ENCODE peak calls at places on chromosomes 2 and 18, in four cellular contexts. One of them, this sample, is unnamed.

GRCh38 chr2:17227856-17228255 is 290.4 kb downstream of the RAD51AP2 start:
- DNase-seq in mucosa of gallbladder: no peak
- DNase-seq in cardiac fibroblast: no peak
- DNase-seq in NCI-H1092 treated with DMSO at 0.1 percent for 48 hours: no peak
- DNase-seq in this sample: no peak

GRCh38 chr2:32553829-32554432 is 73.9 kb upstream of the TTC27 start:
- DNase-seq in mucosa of gallbladder: no peak
- DNase-seq in cardiac fibroblast: peak; percentile 74
- DNase-seq in NCI-H1092 treated with DMSO at 0.1 percent for 48 hours: peak; percentile 28
- DNase-seq in this sample: no peak

GRCh38 chr2:183125659-183126341 is 1.6 kb downstream of the NUP35 start:
- DNase-seq in mucosa of gallbladder: no peak
- DNase-seq in cardiac fibroblast: no peak
- DNase-seq in NCI-H1092 treated with DMSO at 0.1 percent for 48 hours: no peak
- DNase-seq in this sample: no peak

GRCh38 chr18:32906506-32907214 is 133.8 kb upstream of the KLHL14 start:
- DNase-seq in mucosa of gallbladder: no peak
- DNase-seq in cardiac fibroblast: no peak
- DNase-seq in NCI-H1092 treated with DMSO at 0.1 percent for 48 hours: no peak
- DNase-seq in this sample: no peak

GRCh38 chr18:48026216-48026615 is 95.8 kb upstream of the SMAD2 start:
- DNase-seq in mucosa of gallbladder: no peak
- DNase-seq in cardiac fibroblast: no peak
- DNase-seq in NCI-H1092 treated with DMSO at 0.1 percent for 48 hours: no peak
- DNase-seq in this sample: no peak

GRCh38 chr18:52422985-52423601 is 83.1 kb downstream of the DCC start:
- DNase-seq in mucosa of gallbladder: no peak
- DNase-seq in cardiac fibroblast: no peak
- DNase-seq in NCI-H1092 treated with DMSO at 0.1 percent for 48 hours: peak; percentile 71
- DNase-seq in this sample: peak; percentile 22

GRCh38 chr2:69770193-69770702 is 28.3 kb downstream of the ANXA4 start:
- DNase-seq in mucosa of gallbladder: peak; percentile 45
- DNase-seq in cardiac fibroblast: peak; percentile 70
- DNase-seq in NCI-H1092 treated with DMSO at 0.1 percent for 48 hours: no peak
- DNase-seq in this sample: no peak

GRCh38 chr2:41414486-41415230 is 633.2 kb upstream of the PKDCC start:
- DNase-seq in mucosa of gallbladder: no peak
- DNase-seq in cardiac fibroblast: peak; percentile 74
- DNase-seq in NCI-H1092 treated with DMSO at 0.1 percent for 48 hours: peak; percentile 44
- DNase-seq in this sample: peak; percentile 42

GRCh38 chr2:11410101-11410500 is 55.9 kb downstream of the E2F6 start:
- DNase-seq in mucosa of gallbladder: no peak
- DNase-seq in cardiac fibroblast: no peak
- DNase-seq in NCI-H1092 treated with DMSO at 0.1 percent for 48 hours: no peak
- DNase-seq in this sample: no peak

GRCh38 chr18:56645415-56646016 is 5.6 kb upstream of the WDR7 start:
- DNase-seq in mucosa of gallbladder: no peak
- DNase-seq in cardiac fibroblast: no peak
- DNase-seq in NCI-H1092 treated with DMSO at 0.1 percent for 48 hours: peak; percentile 35
- DNase-seq in this sample: peak; percentile 15

GRCh38 chr2:223084873-223085272 is 32.9 kb downstream of the KCNE4 start:
- DNase-seq in mucosa of gallbladder: no peak
- DNase-seq in cardiac fibroblast: no peak
- DNase-seq in NCI-H1092 treated with DMSO at 0.1 percent for 48 hours: peak; percentile 11
- DNase-seq in this sample: no peak

GRCh38 chr2:44956841-44957240 is 15.3 kb downstream of the SIX3 start:
- DNase-seq in mucosa of gallbladder: no peak
- DNase-seq in cardiac fibroblast: no peak
- DNase-seq in NCI-H1092 treated with DMSO at 0.1 percent for 48 hours: no peak
- DNase-seq in this sample: no peak

GRCh38 chr2:113700186-113700841 is 56.1 kb downstream of the SLC35F5 start:
- DNase-seq in mucosa of gallbladder: no peak
- DNase-seq in cardiac fibroblast: peak; percentile 44
- DNase-seq in NCI-H1092 treated with DMSO at 0.1 percent for 48 hours: no peak
- DNase-seq in this sample: no peak

GRCh38 chr2:12728221-12728777 is 11.6 kb downstream of the TRIB2 start:
- DNase-seq in mucosa of gallbladder: no peak
- DNase-seq in cardiac fibroblast: no peak
- DNase-seq in NCI-H1092 treated with DMSO at 0.1 percent for 48 hours: no peak
- DNase-seq in this sample: no peak

GRCh38 chr2:8602809-8603208 is 79.0 kb upstream of the ID2 start:
- DNase-seq in mucosa of gallbladder: no peak
- DNase-seq in cardiac fibroblast: no peak
- DNase-seq in NCI-H1092 treated with DMSO at 0.1 percent for 48 hours: no peak
- DNase-seq in this sample: no peak

GRCh38 chr2:62854600-62855514 is 149.3 kb downstream of the EHBP1 start:
- DNase-seq in mucosa of gallbladder: no peak
- DNase-seq in cardiac fibroblast: no peak
- DNase-seq in NCI-H1092 treated with DMSO at 0.1 percent for 48 hours: no peak
- DNase-seq in this sample: no peak

GRCh38 chr2:68646303-68646702 is 2.9 kb downstream of the PROKR1 start:
- DNase-seq in mucosa of gallbladder: no peak
- DNase-seq in cardiac fibroblast: no peak
- DNase-seq in NCI-H1092 treated with DMSO at 0.1 percent for 48 hours: no peak
- DNase-seq in this sample: peak; percentile 12

GRCh38 chr18:45775241-45775676 is 50.2 kb upstream of the SIGLEC15 start:
- DNase-seq in mucosa of gallbladder: peak; percentile 71
- DNase-seq in cardiac fibroblast: peak; percentile 90
- DNase-seq in NCI-H1092 treated with DMSO at 0.1 percent for 48 hours: peak; percentile 16
- DNase-seq in this sample: no peak

GRCh38 chr18:9665311-9665710 is 42.8 kb upstream of the RAB31 start:
- DNase-seq in mucosa of gallbladder: no peak
- DNase-seq in cardiac fibroblast: no peak
- DNase-seq in NCI-H1092 treated with DMSO at 0.1 percent for 48 hours: no peak
- DNase-seq in this sample: no peak

GRCh38 chr2:101026923-101027469 is 24.9 kb downstream of the RPL31 start:
- DNase-seq in mucosa of gallbladder: no peak
- DNase-seq in cardiac fibroblast: no peak
- DNase-seq in NCI-H1092 treated with DMSO at 0.1 percent for 48 hours: no peak
- DNase-seq in this sample: no peak

GRCh38 chr2:36568533-36569246 is 29.3 kb downstream of the FEZ2 start:
- DNase-seq in mucosa of gallbladder: no peak
- DNase-seq in cardiac fibroblast: peak; percentile 56
- DNase-seq in NCI-H1092 treated with DMSO at 0.1 percent for 48 hours: no peak
- DNase-seq in this sample: no peak

GRCh38 chr2:58428286-58428552 is 187.1 kb upstream of the FANCL start:
- DNase-seq in mucosa of gallbladder: no peak
- DNase-seq in cardiac fibroblast: peak; percentile 4
- DNase-seq in NCI-H1092 treated with DMSO at 0.1 percent for 48 hours: peak; percentile 65
- DNase-seq in this sample: peak; percentile 65

GRCh38 chr2:101410716-101411115 is 23.4 kb upstream of the CREG2 start:
- DNase-seq in mucosa of gallbladder: no peak
- DNase-seq in cardiac fibroblast: no peak
- DNase-seq in NCI-H1092 treated with DMSO at 0.1 percent for 48 hours: no peak
- DNase-seq in this sample: peak; percentile 51

GRCh38 chr2:162676515-162676914 is 162.1 kb downstream of the KCNH7 start:
- DNase-seq in mucosa of gallbladder: no peak
- DNase-seq in cardiac fibroblast: no peak
- DNase-seq in NCI-H1092 treated with DMSO at 0.1 percent for 48 hours: no peak
- DNase-seq in this sample: no peak

GRCh38 chr2:195337597-195337996 is 319.4 kb upstream of the SLC39A10 start:
- DNase-seq in mucosa of gallbladder: no peak
- DNase-seq in cardiac fibroblast: no peak
- DNase-seq in NCI-H1092 treated with DMSO at 0.1 percent for 48 hours: no peak
- DNase-seq in this sample: no peak

GRCh38 chr2:138223321-138223720 is 259.0 kb downstream of the HNMT start:
- DNase-seq in mucosa of gallbladder: no peak
- DNase-seq in cardiac fibroblast: no peak
- DNase-seq in NCI-H1092 treated with DMSO at 0.1 percent for 48 hours: no peak
- DNase-seq in this sample: peak; percentile 6

GRCh38 chr2:209305746-209306196 is 118.1 kb upstream of the MAP2 start:
- DNase-seq in mucosa of gallbladder: no peak
- DNase-seq in cardiac fibroblast: no peak
- DNase-seq in NCI-H1092 treated with DMSO at 0.1 percent for 48 hours: no peak
- DNase-seq in this sample: no peak

GRCh38 chr2:196827356-196827755 is 18.2 kb upstream of the C2orf66 start:
- DNase-seq in mucosa of gallbladder: no peak
- DNase-seq in cardiac fibroblast: peak; percentile 3
- DNase-seq in NCI-H1092 treated with DMSO at 0.1 percent for 48 hours: no peak
- DNase-seq in this sample: no peak

GRCh38 chr2:169095631-169096105 is 26.3 kb downstream of the DHRS9 start:
- DNase-seq in mucosa of gallbladder: no peak
- DNase-seq in cardiac fibroblast: peak; percentile 97
- DNase-seq in NCI-H1092 treated with DMSO at 0.1 percent for 48 hours: no peak
- DNase-seq in this sample: no peak

GRCh38 chr2:31401580-31401979 is 13.0 kb downstream of the XDH start:
- DNase-seq in mucosa of gallbladder: no peak
- DNase-seq in cardiac fibroblast: peak; percentile 84
- DNase-seq in NCI-H1092 treated with DMSO at 0.1 percent for 48 hours: no peak
- DNase-seq in this sample: no peak

GRCh38 chr2:142707318-142707717 is 170.1 kb upstream of the KYNU start:
- DNase-seq in mucosa of gallbladder: no peak
- DNase-seq in cardiac fibroblast: no peak
- DNase-seq in NCI-H1092 treated with DMSO at 0.1 percent for 48 hours: no peak
- DNase-seq in this sample: no peak

GRCh38 chr2:45610281-45611019 is 617 bp downstream of the SRBD1 start:
- DNase-seq in mucosa of gallbladder: peak; percentile 47
- DNase-seq in cardiac fibroblast: peak; percentile 78
- DNase-seq in NCI-H1092 treated with DMSO at 0.1 percent for 48 hours: peak; percentile 43
- DNase-seq in this sample: peak; percentile 71

GRCh38 chr2:104213758-104214157 is 640.2 kb upstream of the POU3F3 start:
- DNase-seq in mucosa of gallbladder: no peak
- DNase-seq in cardiac fibroblast: no peak
- DNase-seq in NCI-H1092 treated with DMSO at 0.1 percent for 48 hours: no peak
- DNase-seq in this sample: no peak

GRCh38 chr2:96527052-96527964 is 9.2 kb upstream of the ARID5A start:
- DNase-seq in mucosa of gallbladder: no peak
- DNase-seq in cardiac fibroblast: peak; percentile 56
- DNase-seq in NCI-H1092 treated with DMSO at 0.1 percent for 48 hours: no peak
- DNase-seq in this sample: no peak

GRCh38 chr18:8894823-8895222 is 189.5 kb downstream of the MTCL1 start:
- DNase-seq in mucosa of gallbladder: no peak
- DNase-seq in cardiac fibroblast: no peak
- DNase-seq in NCI-H1092 treated with DMSO at 0.1 percent for 48 hours: no peak
- DNase-seq in this sample: no peak

GRCh38 chr2:168119519-168120141 is 127.8 kb downstream of the STK39 start:
- DNase-seq in mucosa of gallbladder: peak; percentile 40
- DNase-seq in cardiac fibroblast: peak; percentile 80
- DNase-seq in NCI-H1092 treated with DMSO at 0.1 percent for 48 hours: peak; percentile 26
- DNase-seq in this sample: peak; percentile 68

GRCh38 chr2:151162185-151162584 is 99.5 kb downstream of the RBM43 start:
- DNase-seq in mucosa of gallbladder: no peak
- DNase-seq in cardiac fibroblast: peak; percentile 74
- DNase-seq in NCI-H1092 treated with DMSO at 0.1 percent for 48 hours: no peak
- DNase-seq in this sample: no peak

GRCh38 chr18:77112161-77112801 is 20.3 kb downstream of the MBP start:
- DNase-seq in mucosa of gallbladder: no peak
- DNase-seq in cardiac fibroblast: no peak
- DNase-seq in NCI-H1092 treated with DMSO at 0.1 percent for 48 hours: no peak
- DNase-seq in this sample: no peak

GRCh38 chr2:166375736-166376487 is at the start of gene SCN9A:
- DNase-seq in mucosa of gallbladder: peak; percentile 61
- DNase-seq in cardiac fibroblast: peak; percentile 76
- DNase-seq in NCI-H1092 treated with DMSO at 0.1 percent for 48 hours: peak; percentile 84
- DNase-seq in this sample: peak; percentile 90

GRCh38 chr18:62773691-62774090 is 58.4 kb downstream of the PHLPP1 start:
- DNase-seq in mucosa of gallbladder: no peak
- DNase-seq in cardiac fibroblast: no peak
- DNase-seq in NCI-H1092 treated with DMSO at 0.1 percent for 48 hours: no peak
- DNase-seq in this sample: no peak

This sample was measured in NCI-H345.